ENCODE peak calls at places on chromosomes 16 and 17, in four cellular contexts. E is GM12878, Q is IMR-90, J is K562. S is an unnamed sample.
A peak's percentile ranks its signal among the peaks of the same experiment; 100 is the strongest.

GRCh38 chr17:42221886-42222745 is 27.8 kb upstream of the GHDC start:
- DNase-seq in Q (peak; percentile 58), J (peak; percentile 80), E (no peak), S (peak; percentile 77)

GRCh38 chr17:8488931-8489330 is 53.2 kb downstream of the NDEL1 start:
- DNase-seq in Q (peak; percentile 98), J (peak; percentile 9), E (no peak), S (peak; percentile 38)

GRCh38 chr16:27520982-27521673 is 28.6 kb downstream of the GTF3C1 start:
- DNase-seq in Q (peak; percentile 63), E (no peak), J (no peak), S (peak; percentile 77)

GRCh38 chr16:85323961-85324253 is 211.6 kb upstream of the CIBAR2 start:
- DNase-seq in E (no peak), J (no peak), Q (no peak), S (no peak)

GRCh38 chr16:77840623-77841274 is 52.4 kb downstream of the VAT1L start:
- DNase-seq in Q (peak; percentile 85), E (no peak), J (no peak), S (no peak)

GRCh38 chr16:28179354-28179753 is 32.4 kb downstream of the XPO6 start:
- DNase-seq in J (no peak), Q (no peak), E (no peak), S (no peak)

GRCh38 chr16:86884256-86884655 is 305.9 kb downstream of the FOXL1 start:
- DNase-seq in Q (no peak), E (no peak), J (no peak), S (no peak)

GRCh38 chr17:32519769-32520701 is 33.2 kb downstream of the CDK5R1 start:
- DNase-seq in E (peak; percentile 52), Q (no peak), J (no peak), S (peak; percentile 62)

GRCh38 chr17:27233059-27233458 is 60.9 kb upstream of the WSB1 start:
- DNase-seq in E (no peak), Q (no peak), J (peak; percentile 25), S (no peak)

GRCh38 chr16:17724242-17724898 is 253.6 kb upstream of the XYLT1 start:
- DNase-seq in E (no peak), J (peak; percentile 6), Q (peak; percentile 82), S (no peak)

GRCh38 chr17:57121308-57122042 is 36.4 kb downstream of the AKAP1 start:
- DNase-seq in Q (peak; percentile 36), E (no peak), J (peak; percentile 64), S (peak; percentile 29)

GRCh38 chr17:8176197-8176940 is at the start of gene TMEM107:
- DNase-seq in E (peak; percentile 69), Q (peak; percentile 72), J (peak; percentile 93), S (peak; percentile 85)

GRCh38 chr17:82020874-82021727 is 1.6 kb downstream of the CENPX start:
- DNase-seq in Q (peak; percentile 75), J (no peak), E (no peak), S (peak; percentile 61)

GRCh38 chr17:6596076-6596475 is 39.7 kb upstream of the PITPNM3 start:
- DNase-seq in J (no peak), Q (no peak), E (no peak), S (no peak)

GRCh38 chr17:15896834-15897233 is 48.1 kb upstream of the ADORA2B start:
- DNase-seq in Q (no peak), J (no peak), E (no peak), S (no peak)

GRCh38 chr17:46809110-46809571 is 9.4 kb downstream of the WNT3 start:
- DNase-seq in E (no peak), J (peak; percentile 90), Q (no peak), S (no peak)

GRCh38 chr17:64109400-64109799 is 20.5 kb downstream of the ERN1 start:
- DNase-seq in E (no peak), Q (no peak), J (no peak), S (no peak)

GRCh38 chr17:1941241-1942065 is 83.7 kb downstream of the RTN4RL1 start:
- DNase-seq in E (no peak), J (no peak), Q (no peak), S (no peak)

GRCh38 chr17:1940810-1941185 is 84.3 kb downstream of the RTN4RL1 start:
- DNase-seq in Q (no peak), J (no peak), E (no peak), S (no peak)

GRCh38 chr17:1943432-1943802 is 81.7 kb downstream of the RTN4RL1 start:
- DNase-seq in E (no peak), Q (no peak), J (no peak), S (no peak)

GRCh38 chr17:1942666-1943431 is 82.3 kb downstream of the RTN4RL1 start:
- DNase-seq in Q (no peak), E (no peak), J (no peak), S (no peak)

GRCh38 chr17:1942066-1942365 is 83.1 kb downstream of the RTN4RL1 start:
- DNase-seq in J (no peak), E (no peak), Q (no peak), S (no peak)
- TF ChIP-seq FOS in J (no peak), E (no peak), Q (no peak), S (no peak)

GRCh38 chr17:49677933-49678847 is at the start of gene SPOP:
- DNase-seq in J (peak; percentile 99), E (peak; percentile 96), Q (peak; percentile 100), S (peak; percentile 99)

GRCh38 chr17:49674507-49674906 is 3.4 kb downstream of the SPOP start:
- DNase-seq in J (no peak), E (no peak), Q (no peak), S (no peak)

GRCh38 chr17:49680314-49680713 is 2.4 kb upstream of the SPOP start:
- DNase-seq in Q (no peak), J (no peak), E (no peak), S (no peak)

GRCh38 chr17:49677134-49677932 is 564 bp downstream of the SPOP start:
- DNase-seq in J (peak; percentile 98), E (peak; percentile 75), Q (peak; percentile 91), S (peak; percentile 96)

DNA sequence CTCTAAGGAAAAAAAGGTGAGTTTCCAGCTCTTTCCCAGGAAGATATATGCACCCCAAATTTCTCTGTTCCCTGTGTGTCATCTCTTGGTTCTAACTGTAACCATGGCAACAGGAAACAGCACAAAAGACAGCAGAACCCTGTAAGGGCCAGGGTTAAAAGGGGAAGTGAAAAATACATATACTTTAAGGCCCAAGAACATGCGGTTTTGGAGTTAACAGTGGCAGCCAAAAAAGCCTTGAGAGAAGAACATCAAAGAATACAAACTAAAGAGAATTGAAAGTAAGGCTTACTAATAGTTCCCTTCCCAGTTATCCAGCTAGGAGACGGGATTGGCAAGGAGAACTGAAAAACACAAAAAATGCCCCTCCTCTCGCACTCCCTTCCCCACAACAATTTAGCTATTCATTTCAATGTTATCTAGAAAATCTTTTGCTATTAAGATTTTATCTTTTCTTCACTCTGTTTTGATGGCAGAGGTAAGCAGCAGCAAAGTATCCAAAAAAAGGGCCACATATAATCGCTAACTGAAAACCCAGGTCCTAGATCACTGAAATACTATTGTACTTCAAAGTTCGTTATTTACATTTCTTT is 1.5 kb downstream of the SPOP start:
- DNase-seq in Q (peak; percentile 38), J (peak; percentile 67), E (peak; percentile 85), S (peak; percentile 40)
- H2AFZ ChIP-seq in Q (no peak overlapping the region), J (peak overlapping the region; percentile 84), E (no peak overlapping the region), S (no peak overlapping the region)

GRCh38 chr17:60712675-60713074 is 35.0 kb downstream of the BCAS3 start:
- DNase-seq in J (no peak), Q (no peak), E (no peak), S (no peak)

GRCh38 chr17:60717814-60718213 is 40.2 kb downstream of the BCAS3 start:
- DNase-seq in J (no peak), Q (no peak), E (no peak), S (no peak)

GRCh38 chr17:60716766-60717165 is 39.1 kb downstream of the BCAS3 start:
- DNase-seq in E (no peak), Q (no peak), J (no peak), S (no peak)

DNA sequence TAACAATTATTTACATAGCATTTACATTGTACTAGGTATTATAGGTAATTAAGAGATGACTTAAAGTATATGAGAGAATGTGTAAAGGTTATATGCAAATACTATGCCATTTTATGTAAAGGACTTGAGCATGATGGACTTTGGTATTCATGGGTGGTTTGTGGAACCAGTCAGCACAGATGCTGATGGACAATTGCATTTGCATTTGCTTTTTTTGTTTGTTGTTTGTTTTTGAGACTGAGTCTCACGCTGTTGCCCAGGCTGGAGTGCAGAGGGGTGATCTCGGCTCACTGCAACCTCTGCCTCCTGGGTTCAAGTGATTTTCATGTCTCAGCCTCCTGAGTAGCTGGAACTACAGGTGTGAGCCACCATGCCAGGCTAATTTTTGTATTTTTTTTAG is 36.0 kb downstream of the BCAS3 start:
- DNase-seq in J (no peak), Q (no peak), E (no peak), S (no peak)
- TF ChIP-seq FOS in J (no peak), Q (no peak), E (no peak), S (no peak)

GRCh38 chr17:40268141-40268712 is 19.5 kb upstream of the CDC6 start:
- DNase-seq in J (no peak), Q (peak; percentile 26), E (no peak), S (no peak)

GRCh38 chr17:40264458-40265185 is 23.1 kb upstream of the CDC6 start:
- DNase-seq in E (no peak), J (no peak), Q (no peak), S (no peak)

GRCh38 chr17:40265337-40265736 is 22.3 kb upstream of the CDC6 start:
- DNase-seq in Q (no peak), E (no peak), J (peak; percentile 28), S (no peak)

DNA sequence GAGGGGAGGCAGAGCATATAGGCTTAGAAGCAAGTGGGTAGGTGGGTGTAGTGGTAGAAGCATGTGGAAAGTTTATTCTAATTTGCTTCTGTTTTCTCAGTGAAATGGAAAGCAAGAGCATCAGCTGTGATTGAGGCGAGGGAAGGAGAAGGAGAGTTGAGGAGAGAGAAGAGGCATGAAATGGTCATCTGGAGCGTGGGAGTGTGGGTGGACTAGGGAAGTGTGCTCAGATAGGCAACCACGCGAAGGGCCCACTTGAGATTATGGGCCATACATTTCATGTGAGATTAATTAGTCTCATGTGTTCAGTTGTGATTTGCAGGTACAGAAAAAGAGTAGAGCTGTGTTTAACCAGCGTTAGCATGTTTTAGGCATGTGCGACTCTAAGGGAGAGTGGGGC is 20.8 kb upstream of the CDC6 start:
- DNase-seq in E (no peak), Q (no peak), J (no peak), S (no peak)
- H2AFZ ChIP-seq in E (no peak overlapping the region), Q (no peak overlapping the region), J (no peak overlapping the region), S (no peak overlapping the region)